ENCODE peak calls at places on chromosomes 11 and 22, in four cellular contexts. One of them, this sample, is unnamed.

GRCh38 chr11:44775366-44776356 is 48.9 kb downstream of the TSPAN18 start:
- DNase-seq in cardiac fibroblast: peak
- DNase-seq in stomach: peak
- DNase-seq in hepatocyte: peak
- DNase-seq in this sample: no peak

GRCh38 chr22:40400173-40400572 is 29.8 kb downstream of the SGSM3 start:
- DNase-seq in cardiac fibroblast: no peak
- DNase-seq in stomach: peak
- DNase-seq in hepatocyte: no peak
- DNase-seq in this sample: no peak

GRCh38 chr22:41526226-41526531 is 18.1 kb downstream of the POLR3H start:
- DNase-seq in cardiac fibroblast: no peak
- DNase-seq in stomach: no peak
- DNase-seq in hepatocyte: no peak
- DNase-seq in this sample: no peak

GRCh38 chr11:61345170-61345610 is 12.2 kb downstream of the TKFC start:
- DNase-seq in cardiac fibroblast: no peak
- DNase-seq in stomach: no peak
- DNase-seq in hepatocyte: peak
- DNase-seq in this sample: no peak

GRCh38 chr11:95925011-95925410 is 1.1 kb upstream of the MTMR2 start:
- DNase-seq in cardiac fibroblast: peak
- DNase-seq in stomach: no peak
- DNase-seq in hepatocyte: peak
- DNase-seq in this sample: no peak

GRCh38 chr11:61491736-61492395 is 16.7 kb upstream of the LRRC10B start:
- DNase-seq in cardiac fibroblast: no peak
- DNase-seq in stomach: no peak
- DNase-seq in hepatocyte: no peak
- DNase-seq in this sample: no peak

GRCh38 chr11:82734120-82734479 is 436 bp upstream of the FAM181B start:
- DNase-seq in cardiac fibroblast: no peak
- DNase-seq in stomach: no peak
- DNase-seq in hepatocyte: no peak
- DNase-seq in this sample: no peak

GRCh38 chr22:19429950-19430889 is 1.3 kb downstream of the HIRA start:
- DNase-seq in cardiac fibroblast: peak
- DNase-seq in stomach: peak
- DNase-seq in hepatocyte: peak
- DNase-seq in this sample: peak

GRCh38 chr11:61842421-61842820 is 14.3 kb downstream of the FADS2 start:
- DNase-seq in cardiac fibroblast: no peak
- DNase-seq in stomach: no peak
- DNase-seq in hepatocyte: no peak
- DNase-seq in this sample: no peak

GRCh38 chr22:49632199-49633009 is 195.3 kb downstream of the BRD1 start:
- DNase-seq in cardiac fibroblast: peak
- DNase-seq in stomach: peak
- DNase-seq in hepatocyte: peak
- DNase-seq in this sample: peak

GRCh38 chr11:105168457-105168856 is 28.9 kb upstream of the CARD18 start:
- DNase-seq in cardiac fibroblast: peak
- DNase-seq in stomach: no peak
- DNase-seq in hepatocyte: no peak
- DNase-seq in this sample: no peak

GRCh38 chr11:5380740-5381342 is 2.8 kb upstream of the OR51M1 start:
- DNase-seq in cardiac fibroblast: peak
- DNase-seq in stomach: peak
- DNase-seq in hepatocyte: peak
- DNase-seq in this sample: peak

GRCh38 chr11:20154381-20154780 is 5.9 kb downstream of the DBX1 start:
- DNase-seq in cardiac fibroblast: no peak
- DNase-seq in stomach: no peak
- DNase-seq in hepatocyte: no peak
- DNase-seq in this sample: no peak

GRCh38 chr22:42294034-42294985 is 23.9 kb upstream of the TCF20 start:
- DNase-seq in cardiac fibroblast: peak
- DNase-seq in stomach: peak
- DNase-seq in hepatocyte: peak
- DNase-seq in this sample: peak

GRCh38 chr11:110972640-110973039 is 260.4 kb upstream of the ARHGAP20 start:
- DNase-seq in cardiac fibroblast: peak
- DNase-seq in stomach: no peak
- DNase-seq in hepatocyte: peak
- DNase-seq in this sample: no peak

GRCh38 chr11:1557904-1558831 is 13.9 kb downstream of the DUSP8 start:
- DNase-seq in cardiac fibroblast: peak
- DNase-seq in stomach: peak
- DNase-seq in hepatocyte: peak
- DNase-seq in this sample: peak

GRCh38 chr11:115778928-115779650 is 274.9 kb upstream of the CADM1 start:
- DNase-seq in cardiac fibroblast: no peak
- DNase-seq in stomach: no peak
- DNase-seq in hepatocyte: no peak
- DNase-seq in this sample: no peak

GRCh38 chr11:112852141-112852853 is 108.9 kb upstream of the NCAM1 start:
- DNase-seq in cardiac fibroblast: peak
- DNase-seq in stomach: no peak
- DNase-seq in hepatocyte: no peak
- DNase-seq in this sample: no peak

GRCh38 chr11:62033191-62034044 is 66.0 kb upstream of the FTH1 start:
- DNase-seq in cardiac fibroblast: peak
- DNase-seq in stomach: no peak
- DNase-seq in hepatocyte: no peak
- DNase-seq in this sample: no peak

GRCh38 chr11:68328374-68329091 is 16.1 kb downstream of the LRP5 start:
- DNase-seq in cardiac fibroblast: no peak
- DNase-seq in stomach: peak
- DNase-seq in hepatocyte: peak
- DNase-seq in this sample: no peak

GRCh38 chr11:117953029-117953671 is 23.9 kb upstream of the TMPRSS13 start:
- DNase-seq in cardiac fibroblast: no peak
- DNase-seq in stomach: no peak
- DNase-seq in hepatocyte: no peak
- DNase-seq in this sample: no peak

GRCh38 chr11:134950692-134951304 is 538.8 kb upstream of the B3GAT1 start:
- DNase-seq in cardiac fibroblast: peak
- DNase-seq in stomach: no peak
- DNase-seq in hepatocyte: no peak
- DNase-seq in this sample: no peak

GRCh38 chr22:36362819-36363377 is 24.9 kb downstream of the MYH9 start:
- DNase-seq in cardiac fibroblast: peak
- DNase-seq in stomach: no peak
- DNase-seq in hepatocyte: no peak
- DNase-seq in this sample: no peak

GRCh38 chr11:13850256-13851010 is 112.1 kb upstream of the SPON1 start:
- DNase-seq in cardiac fibroblast: no peak
- DNase-seq in stomach: no peak
- DNase-seq in hepatocyte: no peak
- DNase-seq in this sample: no peak

GRCh38 chr11:80331694-80332093 is 890.9 kb upstream of the TENM4 start:
- DNase-seq in cardiac fibroblast: no peak
- DNase-seq in stomach: no peak
- DNase-seq in hepatocyte: no peak
- DNase-seq in this sample: no peak

GRCh38 chr11:11608783-11609232 is 13.0 kb downstream of the GALNT18 start:
- DNase-seq in cardiac fibroblast: peak
- DNase-seq in stomach: no peak
- DNase-seq in hepatocyte: no peak
- DNase-seq in this sample: no peak

GRCh38 chr11:119107538-119108150 is 500 bp downstream of the C2CD2L start:
- DNase-seq in cardiac fibroblast: no peak
- DNase-seq in stomach: no peak
- DNase-seq in hepatocyte: peak
- DNase-seq in this sample: no peak

GRCh38 chr11:101955278-101955677 is 39.0 kb upstream of the ANGPTL5 start:
- DNase-seq in cardiac fibroblast: no peak
- DNase-seq in stomach: no peak
- DNase-seq in hepatocyte: no peak
- DNase-seq in this sample: no peak

GRCh38 chr22:50522806-50523438 is 2.5 kb downstream of the SCO2 start:
- DNase-seq in cardiac fibroblast: no peak
- DNase-seq in stomach: no peak
- DNase-seq in hepatocyte: peak
- DNase-seq in this sample: no peak

GRCh38 chr11:68145120-68145866 is 24.1 kb upstream of the CHKA start:
- DNase-seq in cardiac fibroblast: no peak
- DNase-seq in stomach: peak
- DNase-seq in hepatocyte: peak
- DNase-seq in this sample: no peak

GRCh38 chr11:27213232-27213660 is 149.8 kb downstream of the CCDC34 start:
- DNase-seq in cardiac fibroblast: peak
- DNase-seq in stomach: no peak
- DNase-seq in hepatocyte: peak
- DNase-seq in this sample: peak

GRCh38 chr11:27248430-27249207 is 114.4 kb downstream of the CCDC34 start:
- DNase-seq in cardiac fibroblast: no peak
- DNase-seq in stomach: no peak
- DNase-seq in hepatocyte: no peak
- DNase-seq in this sample: peak

GRCh38 chr11:11415786-11416390 is 62.8 kb upstream of the CSNK2A3 start:
- DNase-seq in cardiac fibroblast: no peak
- DNase-seq in stomach: no peak
- DNase-seq in hepatocyte: no peak
- DNase-seq in this sample: peak

GRCh38 chr11:65446446-65447277 is 24.1 kb downstream of the NEAT1 start:
- DNase-seq in cardiac fibroblast: peak
- DNase-seq in stomach: peak
- DNase-seq in hepatocyte: no peak
- DNase-seq in this sample: no peak

GRCh38 chr22:24827305-24827704 is 21.3 kb downstream of the SGSM1 start:
- DNase-seq in cardiac fibroblast: no peak
- DNase-seq in stomach: peak
- DNase-seq in hepatocyte: peak
- DNase-seq in this sample: no peak

GRCh38 chr22:25564320-25564978 is at the start of gene GRK3:
- DNase-seq in cardiac fibroblast: peak
- DNase-seq in stomach: peak
- DNase-seq in hepatocyte: peak
- DNase-seq in this sample: no peak

GRCh38 chr11:35747638-35748037 is 85.1 kb downstream of the TRIM44 start:
- DNase-seq in cardiac fibroblast: no peak
- DNase-seq in stomach: no peak
- DNase-seq in hepatocyte: no peak
- DNase-seq in this sample: no peak

GRCh38 chr11:13929551-13929950 is 33.0 kb upstream of the SPON1 start:
- DNase-seq in cardiac fibroblast: no peak
- DNase-seq in stomach: no peak
- DNase-seq in hepatocyte: no peak
- DNase-seq in this sample: no peak

GRCh38 chr11:103863497-103863896 is 172.9 kb upstream of the DDI1 start:
- DNase-seq in cardiac fibroblast: peak
- DNase-seq in stomach: no peak
- DNase-seq in hepatocyte: no peak
- DNase-seq in this sample: no peak

GRCh38 chr11:103862049-103862826 is 174.2 kb upstream of the DDI1 start:
- DNase-seq in cardiac fibroblast: no peak
- DNase-seq in stomach: no peak
- DNase-seq in hepatocyte: no peak
- DNase-seq in this sample: no peak

GRCh38 chr11:103867481-103867880 is 169.0 kb upstream of the DDI1 start:
- DNase-seq in cardiac fibroblast: no peak
- DNase-seq in stomach: no peak
- DNase-seq in hepatocyte: no peak
- DNase-seq in this sample: no peak

DNA sequence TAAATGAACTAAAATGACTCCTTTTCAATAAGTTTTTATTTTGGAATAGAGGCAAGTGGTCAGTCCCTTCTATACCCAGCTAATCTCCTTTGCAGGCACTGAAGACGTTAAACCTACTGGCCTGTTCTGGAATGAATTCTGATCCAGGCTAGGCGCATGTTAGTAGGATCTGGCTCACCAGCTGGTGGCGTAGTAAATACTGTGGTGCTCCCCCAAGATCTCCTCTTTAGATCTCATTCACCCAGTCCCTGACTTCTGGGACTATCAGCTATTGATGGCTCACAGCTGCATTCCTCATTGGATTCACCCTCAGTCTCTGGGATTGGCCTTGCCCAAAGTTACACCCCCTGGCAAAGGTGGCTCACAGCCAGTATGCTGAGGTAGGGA is 173.6 kb upstream of the DDI1 start:
- DNase-seq in cardiac fibroblast: no peak
- DNase-seq in stomach: no peak
- DNase-seq in hepatocyte: no peak
- DNase-seq in this sample: no peak
- TF ChIP-seq CTCF in cardiac fibroblast: no peak
- TF ChIP-seq CTCF in stomach: no peak
- TF ChIP-seq CTCF in hepatocyte: no peak
- TF ChIP-seq CTCF in this sample: no peak

GRCh38 chr22:17171016-17171312 is 11.9 kb upstream of the HDHD5 start:
- DNase-seq in cardiac fibroblast: no peak
- DNase-seq in stomach: no peak
- DNase-seq in hepatocyte: no peak
- DNase-seq in this sample: no peak
- H3K4me3 ChIP-seq in cardiac fibroblast: peak
- H3K4me3 ChIP-seq in stomach: peak
- H3K4me3 ChIP-seq in hepatocyte: peak
- H3K4me3 ChIP-seq in this sample: peak

GRCh38 chr22:47391169-47392053 is 629.0 kb downstream of the TBC1D22A start:
- DNase-seq in cardiac fibroblast: no peak
- DNase-seq in stomach: no peak
- DNase-seq in hepatocyte: no peak
- DNase-seq in this sample: no peak
- TF ChIP-seq CTCF in cardiac fibroblast: no peak
- TF ChIP-seq CTCF in stomach: no peak
- TF ChIP-seq CTCF in hepatocyte: no peak
- TF ChIP-seq CTCF in this sample: no peak

GRCh38 chr11:126586303-126586627 is 230.8 kb downstream of the ST3GAL4 start:
- DNase-seq in cardiac fibroblast: no peak
- DNase-seq in stomach: no peak
- DNase-seq in hepatocyte: no peak
- DNase-seq in this sample: no peak
- H3K4me3 ChIP-seq in cardiac fibroblast: no peak
- H3K4me3 ChIP-seq in stomach: no peak
- H3K4me3 ChIP-seq in hepatocyte: no peak
- H3K4me3 ChIP-seq in this sample: peak

This sample was measured in astrocyte of the cerebellum.